ENCODE peak calls at places on chromosomes 6 and 20, in ten cellular contexts. H is IMR-90, K is progenitor cell of endocrine pancreas, F is NB4, C is left lung, Z is dorsolateral prefrontal cortex, R is lower leg skin, M is GM23338, D is endothelial cell of umbilical vein, Y is tibial artery. E is an unnamed sample.

GRCh38 chr6:130178692-130179091 is 44.1 kb downstream of the SAMD3 start:
- DNase-seq in H (peak), M (no peak), R (no peak), D (no peak), C (no peak), Z (no peak), Y (no peak), K (no peak), F (no peak), E (no peak)

GRCh38 chr6:21935561-21936028 is 342.0 kb downstream of the SOX4 start:
- DNase-seq in R (no peak), Y (no peak), H (peak), K (no peak), M (peak), C (peak), Z (no peak), D (no peak), F (peak), E (no peak)

GRCh38 chr6:119966484-119966883 is 616.9 kb upstream of the MAN1A1 start:
- DNase-seq in K (no peak), Y (no peak), R (no peak), Z (no peak), D (no peak), H (no peak), F (peak), C (no peak), M (peak), E (no peak)

GRCh38 chr6:12403201-12403826 is 113.2 kb downstream of the EDN1 start:
- DNase-seq in M (no peak), C (no peak), D (peak), H (peak), R (no peak), K (no peak), Z (no peak), F (no peak), Y (no peak), E (no peak)

GRCh38 chr6:11188161-11188915 is 44.1 kb downstream of the NEDD9 start:
- DNase-seq in R (no peak), K (no peak), Y (no peak), H (peak), D (no peak), M (no peak), Z (no peak), F (no peak), C (no peak), E (no peak)

GRCh38 chr6:139029470-139030210 is 1.1 kb downstream of the ABRACL start:
- DNase-seq in C (peak), K (peak), D (peak), M (peak), R (peak), F (peak), Y (peak), H (peak), Z (no peak), E (no peak)

GRCh38 chr6:89970609-89971337 is 76.5 kb downstream of the GJA10 start:
- DNase-seq in C (no peak), Z (no peak), K (peak), H (peak), Y (no peak), F (peak), D (peak), R (no peak), M (peak), E (peak)

GRCh38 chr6:119347466-119348307 is 1.9 kb downstream of the MAN1A1 start:
- DNase-seq in H (peak), D (no peak), K (no peak), R (peak), M (peak), C (peak), F (peak), Y (peak), Z (peak), E (no peak)

GRCh38 chr20:64033981-64034493 is 1.9 kb upstream of the C20orf204 start:
- DNase-seq in D (no peak), F (no peak), R (no peak), Y (no peak), C (no peak), Z (no peak), M (no peak), K (no peak), H (no peak), E (no peak)

GRCh38 chr20:44461803-44462174 is 13.9 kb upstream of the TTPAL start:
- DNase-seq in C (no peak), D (no peak), M (no peak), Y (no peak), H (no peak), F (no peak), K (no peak), R (no peak), Z (no peak), E (no peak)

GRCh38 chr6:6399568-6399967 is 79.1 kb upstream of the F13A1 start:
- DNase-seq in C (no peak), M (no peak), Z (no peak), D (no peak), Y (no peak), K (no peak), H (no peak), R (no peak), F (no peak), E (no peak)

GRCh38 chr6:71287038-71287437 is 1.6 kb upstream of the OGFRL1 start:
- DNase-seq in F (peak), K (no peak), R (peak), M (no peak), C (no peak), H (peak), D (no peak), Y (no peak), Z (no peak), E (no peak)

GRCh38 chr6:129623008-129623732 is 86.8 kb downstream of the ARHGAP18 start:
- DNase-seq in Y (no peak), Z (no peak), D (peak), H (no peak), F (no peak), R (no peak), C (no peak), K (no peak), M (no peak), E (no peak)

GRCh38 chr6:153150400-153150766 is 19.3 kb upstream of the RGS17 start:
- DNase-seq in Z (no peak), R (no peak), Y (no peak), K (no peak), D (no peak), C (no peak), H (no peak), F (no peak), M (no peak), E (no peak)

GRCh38 chr6:43019152-43019551 is 2.3 kb upstream of the RRP36 start:
- DNase-seq in Y (no peak), Z (no peak), H (no peak), M (no peak), C (no peak), F (no peak), D (no peak), K (no peak), R (no peak), E (no peak)

GRCh38 chr20:41138527-41139226 is 1.3 kb downstream of the PLCG1 start:
- DNase-seq in Y (peak), H (peak), M (peak), Z (no peak), C (no peak), D (peak), R (no peak), K (no peak), F (no peak), E (no peak)

GRCh38 chr6:91852232-91852631 is 1265.4 kb upstream of the MAP3K7 start:
- DNase-seq in D (no peak), M (no peak), F (no peak), R (no peak), Z (no peak), H (peak), C (no peak), Y (no peak), K (no peak), E (no peak)

GRCh38 chr6:46954819-46955520 is 33.2 kb upstream of the ADGRF5 start:
- DNase-seq in R (no peak), Z (no peak), H (no peak), M (peak), C (no peak), Y (no peak), F (no peak), D (peak), K (no peak), E (no peak)

GRCh38 chr6:168117942-168118341 is 38.9 kb upstream of the FRMD1 start:
- DNase-seq in C (no peak), M (peak), Y (no peak), R (no peak), H (no peak), K (no peak), D (no peak), Z (no peak), F (no peak), E (peak)
- TF ChIP-seq CTCF in C (no peak), M (peak), Y (no peak), R (no peak), H (peak), K (peak), D (no peak), Z (no peak), F (no peak), E (no peak)

GRCh38 chr20:7275628-7276237 is 508.2 kb downstream of the BMP2 start:
- DNase-seq in H (no peak), F (no peak), C (no peak), Y (no peak), R (no peak), M (no peak), D (no peak), K (no peak), Z (no peak), E (no peak)

GRCh38 chr20:7274870-7275269 is 507.4 kb downstream of the BMP2 start:
- DNase-seq in H (no peak), M (no peak), C (no peak), Y (no peak), Z (no peak), F (no peak), K (no peak), R (no peak), D (no peak), E (no peak)

GRCh38 chr20:7269452-7269851 is 502.0 kb downstream of the BMP2 start:
- DNase-seq in Y (no peak), Z (no peak), R (no peak), H (no peak), M (no peak), K (no peak), D (no peak), C (no peak), F (no peak), E (no peak)

GRCh38 chr20:7272512-7272911 is 505.0 kb downstream of the BMP2 start:
- DNase-seq in Z (no peak), F (peak), H (no peak), K (no peak), M (peak), Y (no peak), D (peak), R (no peak), C (no peak), E (no peak)
- TF ChIP-seq CTCF in Z (peak), F (no peak), H (no peak), K (peak), M (peak), Y (no peak), D (no peak), R (no peak), C (no peak), E (no peak)

DNA sequence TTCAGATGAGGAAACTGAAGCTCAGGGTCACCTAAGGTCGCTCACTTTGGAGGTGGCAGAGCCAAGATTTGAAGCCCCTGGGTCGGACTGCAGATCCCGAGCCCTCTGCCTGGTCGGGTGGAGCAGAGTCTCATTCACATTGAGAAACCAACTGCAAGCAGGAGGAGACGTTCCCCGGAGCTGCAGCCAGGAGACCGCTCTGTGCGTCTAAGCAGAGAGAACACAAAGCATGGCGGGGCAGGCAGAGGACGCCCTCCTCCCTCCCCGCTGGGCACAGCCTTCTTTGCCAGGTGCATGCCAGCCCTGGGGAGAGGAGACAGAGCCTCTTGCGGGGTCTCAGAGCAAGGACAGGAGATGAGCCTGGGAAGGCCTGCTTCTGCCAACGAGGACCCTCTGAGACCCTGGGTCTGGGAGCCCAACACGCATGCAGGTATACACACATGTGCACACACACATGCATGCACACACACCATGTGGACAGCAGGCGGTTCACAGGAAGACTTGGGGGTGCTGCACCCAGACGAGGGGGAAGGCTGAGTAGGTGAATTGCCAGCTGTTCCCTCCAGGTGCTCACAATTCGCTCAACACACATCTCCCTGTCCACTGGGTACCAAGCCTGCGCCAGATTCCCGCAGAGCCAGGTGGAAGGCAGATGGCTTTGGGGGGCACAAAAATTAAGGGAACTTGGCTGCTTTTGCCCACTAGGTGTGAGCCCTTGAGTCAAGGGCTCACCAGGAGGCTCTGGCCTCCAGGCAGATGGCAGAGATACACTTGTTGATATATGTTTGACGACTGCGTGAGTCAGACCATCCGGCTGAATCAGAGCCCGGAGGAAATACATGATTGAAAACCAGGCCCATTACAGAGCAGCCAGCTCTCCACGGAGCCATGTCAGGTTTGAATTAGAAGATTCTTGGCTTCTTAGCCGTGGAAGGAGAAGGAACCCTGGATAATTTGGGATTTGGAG is 5.5 kb upstream of the NTSR1 start:
- DNase-seq in R (peak), H (peak), Z (no peak), C (no peak), F (peak), D (peak), Y (no peak), K (no peak), M (no peak), E (no peak)
- TF ChIP-seq CTCF in R (no peak), H (peak), Z (no peak), C (no peak), F (peak), D (peak), Y (no peak), K (no peak), M (no peak), E (no peak)

GRCh38 chr6:79763301-79763700 is 132.2 kb downstream of the SH3BGRL2 start:
- DNase-seq in D (no peak), R (no peak), K (no peak), M (no peak), Y (no peak), F (no peak), Z (no peak), H (no peak), C (no peak), E (no peak)
- TF ChIP-seq CTCF in D (no peak), R (no peak), K (no peak), M (no peak), Y (no peak), F (no peak), Z (no peak), H (no peak), C (no peak), E (no peak)

GRCh38 chr6:63121166-63121565 is 90.1 kb upstream of the FKBP1C start:
- DNase-seq in D (no peak), F (peak), H (no peak), K (no peak), R (no peak), C (no peak), M (peak), Y (no peak), Z (no peak), E (no peak)
- TF ChIP-seq CTCF in D (no peak), F (peak), H (no peak), K (no peak), R (no peak), C (no peak), M (peak), Y (no peak), Z (no peak), E (no peak)

DNA sequence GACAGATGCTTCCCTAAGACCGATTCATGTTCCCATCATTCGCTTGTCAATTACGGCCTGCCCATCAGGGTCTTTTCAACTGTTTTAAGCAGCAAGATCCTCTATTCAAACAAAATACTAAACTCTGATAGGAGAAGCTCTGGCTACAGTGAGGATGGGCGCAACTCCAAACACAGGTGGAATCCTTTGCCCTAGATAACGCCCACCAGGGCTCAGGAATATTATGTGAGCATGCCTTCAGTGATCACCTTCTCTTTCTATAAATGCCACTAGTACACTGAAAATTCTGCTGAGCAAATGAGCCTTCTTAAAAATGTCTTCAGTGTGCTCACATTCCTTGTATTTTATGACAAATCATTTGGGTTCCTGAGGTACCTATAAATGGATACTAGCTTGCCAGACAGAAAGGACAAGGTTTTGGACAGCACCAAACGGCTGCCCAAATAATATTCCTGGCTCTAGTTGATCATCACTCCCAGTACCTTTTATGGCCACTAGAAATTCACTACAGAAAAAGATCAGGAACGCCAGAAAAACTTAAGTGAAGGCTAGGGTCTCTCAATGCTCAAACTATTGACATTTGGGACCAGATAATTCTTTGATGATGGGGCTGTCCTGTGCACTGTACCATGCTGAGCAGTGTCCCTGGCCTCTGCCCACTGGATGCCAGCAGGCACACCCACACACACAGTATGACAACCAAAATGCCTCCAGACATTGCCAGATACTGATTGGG is 13.1 kb downstream of the ZNF217 start:
- DNase-seq in K (no peak), F (no peak), M (no peak), Y (no peak), Z (no peak), C (peak), R (no peak), D (no peak), H (no peak), E (no peak)
- TF ChIP-seq CTCF in K (peak), F (no peak), M (peak), Y (peak), Z (no peak), C (no peak), R (no peak), D (no peak), H (peak), E (peak)